ENCODE peak calls at places on chromosome 15, in nine cellular contexts. E, O, T, H, L, M, I, Z and Q are unnamed samples.
A peak's percentile ranks its signal among the peaks of the same experiment; 100 is the strongest.

GRCh38 chr15:62307551-62307950 is 142.5 kb upstream of the C2CD4B start:
- DNase-seq in L (no peak), T (no peak), I (no peak), H (no peak), O (no peak), E (no peak), Z (no peak), M (no peak), Q (no peak)

GRCh38 chr15:101175396-101175795 is 76.5 kb downstream of the CHSY1 start:
- DNase-seq in I (no peak), M (no peak), Z (no peak), O (no peak), L (no peak), E (no peak), T (no peak), H (no peak), Q (no peak)

GRCh38 chr15:79640206-79640605 is 208.1 kb downstream of the MINAR1 start:
- DNase-seq in M (no peak), H (no peak), E (no peak), T (peak; percentile 47), Z (no peak), L (peak; percentile 91), O (no peak), I (no peak), Q (no peak)

GRCh38 chr15:100468265-100468664 is 60.5 kb downstream of the CERS3 start:
- DNase-seq in I (no peak), Z (no peak), M (no peak), O (no peak), H (no peak), T (no peak), L (peak; percentile 4), E (no peak), Q (peak; percentile 49)

GRCh38 chr15:42608767-42609488 is 33.5 kb downstream of the STARD9 start:
- DNase-seq in Z (no peak), H (no peak), T (no peak), E (no peak), I (no peak), L (no peak), O (no peak), M (no peak), Q (no peak)

GRCh38 chr15:32824777-32825176 is 107.0 kb downstream of the GREM1 start:
- DNase-seq in H (no peak), E (no peak), L (peak; percentile 89), I (no peak), O (no peak), M (no peak), T (no peak), Z (no peak), Q (no peak)

GRCh38 chr15:101807345-101807945 is 4.1 kb downstream of the OR4F6 start:
- DNase-seq in O (no peak), E (no peak), H (no peak), I (no peak), T (no peak), Z (no peak), M (no peak), L (no peak), Q (no peak)

GRCh38 chr15:84862214-84862975 is 22.1 kb upstream of the SLC28A1 start:
- DNase-seq in Z (no peak), H (no peak), E (no peak), O (no peak), M (no peak), T (no peak), L (peak; percentile 32), I (no peak), Q (no peak)

GRCh38 chr15:73885954-73886700 is 12.8 kb downstream of the TBC1D21 start:
- DNase-seq in I (no peak), Z (no peak), L (no peak), T (no peak), O (no peak), M (no peak), E (no peak), H (no peak), Q (no peak)

GRCh38 chr15:71114887-71115566 is at the start of gene THSD4:
- DNase-seq in Z (peak; percentile 76), L (peak; percentile 93), T (peak; percentile 66), I (peak; percentile 90), O (peak; percentile 77), M (no peak), H (peak; percentile 40), E (peak; percentile 83), Q (peak; percentile 25)

GRCh38 chr15:81362790-81363189 is 11.2 kb downstream of the TMC3 start:
- DNase-seq in M (no peak), H (no peak), Z (no peak), O (no peak), L (no peak), E (no peak), I (no peak), T (no peak), Q (no peak)

GRCh38 chr15:80250614-80251504 is 1.2 kb downstream of the CTXND1 start:
- DNase-seq in O (no peak), H (no peak), T (peak; percentile 13), Z (no peak), M (no peak), E (no peak), L (no peak), I (no peak), Q (no peak)

GRCh38 chr15:71945012-71945411 is 134.7 kb downstream of the NR2E3 start:
- DNase-seq in M (no peak), L (no peak), Z (no peak), I (no peak), E (no peak), H (no peak), O (no peak), T (no peak), Q (no peak)

GRCh38 chr15:40093224-40093842 is 15.3 kb downstream of the BMF start:
- DNase-seq in M (no peak), H (no peak), O (no peak), E (no peak), L (no peak), I (no peak), Z (no peak), T (no peak), Q (no peak)
- H3K4me1 ChIP-seq in M (peaks cover 8% of the 10 kb centered on the region), H (peaks cover 6% of the 10 kb centered on the region), O (peaks cover 66% of the 10 kb centered on the region), E (peaks cover 76% of the 10 kb centered on the region), L (peaks cover 46% of the 10 kb centered on the region), I (peaks cover 83% of the 10 kb centered on the region), Z (peaks cover 18% of the 10 kb centered on the region), T (peaks cover 86% of the 10 kb centered on the region), Q (peaks cover 78% of the 10 kb centered on the region)

GRCh38 chr15:37109151-37109912 is 9.0 kb upstream of the MEIS2 start:
- DNase-seq in I (no peak), L (no peak), E (no peak), O (peak; percentile 48), M (no peak), H (no peak), T (no peak), Z (no peak), Q (no peak)

GRCh38 chr15:37112171-37112570 is 11.8 kb upstream of the MEIS2 start:
- DNase-seq in H (no peak), L (no peak), Z (no peak), E (no peak), I (no peak), T (no peak), O (no peak), M (no peak), Q (no peak)

GRCh38 chr15:37112963-37113362 is 12.6 kb upstream of the MEIS2 start:
- DNase-seq in I (no peak), L (no peak), M (no peak), H (no peak), T (no peak), E (no peak), O (no peak), Z (no peak), Q (no peak)

GRCh38 chr15:37109952-37110630 is 9.7 kb upstream of the MEIS2 start:
- DNase-seq in T (peak; percentile 55), M (no peak), Z (no peak), E (peak; percentile 77), L (no peak), O (no peak), I (no peak), H (no peak), Q (no peak)

DNA sequence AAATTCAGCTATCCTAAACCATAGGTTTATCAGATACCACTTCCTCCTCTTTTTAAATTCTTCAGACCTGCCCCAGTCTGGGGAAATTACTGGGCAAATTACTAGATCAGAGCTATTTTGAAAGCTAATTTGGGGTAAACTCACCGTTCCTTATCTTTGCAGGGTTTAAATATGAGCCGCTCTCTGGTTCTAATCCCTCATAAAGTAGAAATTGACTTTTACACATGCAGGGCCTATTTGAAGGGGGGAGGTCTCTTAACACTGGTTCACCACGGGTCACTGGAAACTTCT is 11.0 kb upstream of the MEIS2 start:
- DNase-seq in I (no peak), H (no peak), T (no peak), O (no peak), E (no peak), L (no peak), M (no peak), Z (no peak), Q (no peak)
- H3K4me3 ChIP-seq in I (no peak overlapping the region), H (no peak overlapping the region), T (no peak overlapping the region), O (no peak overlapping the region), E (no peak overlapping the region), L (no peak overlapping the region), M (no peak overlapping the region), Z (peak overlapping the region; percentile 41), Q (no peak overlapping the region)

GRCh38 chr15:66899555-66900350 is 165.6 kb upstream of the SMAD3 start:
- DNase-seq in L (no peak), O (no peak), T (no peak), Z (no peak), M (no peak), H (no peak), I (no peak), E (no peak), Q (no peak)

GRCh38 chr15:66901336-66902100 is 163.9 kb upstream of the SMAD3 start:
- DNase-seq in I (no peak), O (no peak), E (no peak), H (no peak), T (no peak), M (no peak), L (peak; percentile 45), Z (no peak), Q (no peak)

GRCh38 chr15:66897971-66898370 is 167.4 kb upstream of the SMAD3 start:
- DNase-seq in I (no peak), H (no peak), L (no peak), Z (no peak), E (no peak), O (no peak), T (no peak), M (no peak), Q (no peak)

GRCh38 chr15:66898656-66899402 is 166.6 kb upstream of the SMAD3 start:
- DNase-seq in T (no peak), O (no peak), E (no peak), H (no peak), Z (no peak), M (no peak), L (no peak), I (no peak), Q (no peak)

GRCh38 chr15:66900586-66901310 is 164.7 kb upstream of the SMAD3 start:
- DNase-seq in M (no peak), H (no peak), T (no peak), L (no peak), O (no peak), E (no peak), I (no peak), Z (no peak), Q (no peak)
- H3K4me1 ChIP-seq in M (no peaks in the 10 kb centered on the region), H (no peaks in the 10 kb centered on the region), T (peaks cover 36% of the 10 kb centered on the region), L (peaks cover 29% of the 10 kb centered on the region), O (no peaks in the 10 kb centered on the region), E (peaks cover 12% of the 10 kb centered on the region), I (peaks cover 8% of the 10 kb centered on the region), Z (no peaks in the 10 kb centered on the region), Q (no peaks in the 10 kb centered on the region)

GRCh38 chr15:82646250-82647044 is 716 bp downstream of the CPEB1 start:
- DNase-seq in Z (no peak), L (no peak), T (no peak), E (no peak), O (no peak), I (no peak), H (no peak), M (no peak), Q (no peak)
- H3K4me3 ChIP-seq in Z (peak overlapping the region; percentile 56), L (peak overlapping the region; percentile 71), T (peak overlapping the region; percentile 50), E (peak overlapping the region; percentile 52), O (no peak overlapping the region), I (peak overlapping the region; percentile 59), H (peak overlapping the region; percentile 60), M (no peak overlapping the region), Q (peak overlapping the region; percentile 55)